ENCODE peak calls at places on chromosomes 11 and 22, in seven cellular contexts. U, O, C, Q, I, J and L are unnamed samples. For H3K27me3, the result is how much of the 10 kb centered on the place peaks cover.

GRCh38 chr11:116244889-116245288 is 527.9 kb downstream of the BUD13 start:
- DNase-seq in U (no peak), O (no peak), C (no peak), Q (no peak), I (no peak), J (no peak), L (no peak)

GRCh38 chr11:17734986-17735822 is 623 bp downstream of the KCNC1 start:
- DNase-seq in U (peak), O (peak), C (peak), Q (peak), I (no peak), J (peak), L (no peak)

GRCh38 chr11:114058026-114058706 is 1.3 kb upstream of the ZBTB16 start:
- DNase-seq in U (no peak), O (no peak), C (no peak), Q (no peak), I (no peak), J (peak), L (no peak)

GRCh38 chr22:39318507-39319283 is 728 bp downstream of the RPL3 start:
- DNase-seq in U (no peak), O (no peak), C (peak), Q (peak), I (no peak), J (no peak), L (no peak)

GRCh38 chr11:100681064-100681502 is 6.0 kb upstream of the ARHGAP42 start:
- DNase-seq in U (peak), O (peak), C (peak), Q (peak), I (no peak), J (peak), L (no peak)

GRCh38 chr11:44893250-44894216 is 57.1 kb downstream of the TP53I11 start:
- DNase-seq in U (no peak), O (no peak), C (no peak), Q (no peak), I (no peak), J (no peak), L (no peak)

GRCh38 chr11:78208257-78209165 is 19.8 kb downstream of the USP35 start:
- DNase-seq in U (no peak), O (no peak), C (no peak), Q (no peak), I (no peak), J (no peak), L (no peak)

GRCh38 chr11:36346562-36347383 is 50.7 kb downstream of the PRR5L start:
- DNase-seq in U (no peak), O (no peak), C (no peak), Q (no peak), I (no peak), J (no peak), L (no peak)

GRCh38 chr11:46513934-46514342 is 79.9 kb downstream of the AMBRA1 start:
- DNase-seq in U (no peak), O (peak), C (no peak), Q (peak), I (no peak), J (no peak), L (no peak)

GRCh38 chr11:2390871-2391662 is 9.5 kb upstream of the TSSC4 start:
- DNase-seq in U (no peak), O (peak), C (peak), Q (peak), I (no peak), J (no peak), L (no peak)

GRCh38 chr11:21426931-21427330 is 757.5 kb downstream of the NELL1 start:
- DNase-seq in U (no peak), O (no peak), C (no peak), Q (no peak), I (no peak), J (no peak), L (no peak)

GRCh38 chr11:67416416-67417335 is 1.2 kb downstream of the CARNS1 start:
- DNase-seq in U (peak), O (no peak), C (no peak), Q (no peak), I (peak), J (no peak), L (no peak)

GRCh38 chr11:65651589-65652510 is 10.9 kb downstream of the RELA start:
- DNase-seq in U (no peak), O (peak), C (no peak), Q (peak), I (no peak), J (peak), L (no peak)

GRCh38 chr22:26648011-26648497 is 9.3 kb upstream of the MIAT start:
- DNase-seq in U (peak), O (no peak), C (no peak), Q (peak), I (no peak), J (peak), L (no peak)

GRCh38 chr11:119357069-119357468 is 10.6 kb upstream of the MFRP start:
- DNase-seq in U (no peak), O (no peak), C (no peak), Q (no peak), I (no peak), J (no peak), L (no peak)

GRCh38 chr11:93054881-93055280 is 85.4 kb downstream of the MTNR1B start:
- DNase-seq in U (no peak), O (peak), C (peak), Q (no peak), I (no peak), J (no peak), L (peak)

GRCh38 chr22:40243891-40244290 is 66.2 kb downstream of the TNRC6B start:
- DNase-seq in U (peak), O (no peak), C (no peak), Q (no peak), I (no peak), J (no peak), L (no peak)

GRCh38 chr11:15901046-15901445 is 455.3 kb downstream of the SOX6 start:
- DNase-seq in U (no peak), O (no peak), C (no peak), Q (no peak), I (no peak), J (peak), L (no peak)

GRCh38 chr11:91560434-91560833 is 664.2 kb upstream of the FAT3 start:
- DNase-seq in U (no peak), O (no peak), C (no peak), Q (no peak), I (no peak), J (no peak), L (no peak)

GRCh38 chr11:118623291-118623655 is 15.9 kb downstream of the PHLDB1 start:
- DNase-seq in U (no peak), O (peak), C (no peak), Q (no peak), I (no peak), J (no peak), L (no peak)

GRCh38 chr22:48234011-48234410 is 1471.6 kb downstream of the TBC1D22A start:
- DNase-seq in U (no peak), O (no peak), C (no peak), Q (no peak), I (no peak), J (peak), L (no peak)

GRCh38 chr22:32469799-32470212 is 4.8 kb upstream of the FBXO7 start:
- DNase-seq in U (no peak), O (peak), C (peak), Q (peak), I (no peak), J (no peak), L (peak)

GRCh38 chr11:31875861-31876625 is 64.9 kb upstream of the PAX6 start:
- DNase-seq in U (no peak), O (peak), C (no peak), Q (no peak), I (no peak), J (peak), L (no peak)

GRCh38 chr11:1298695-1299492 is 10.5 kb downstream of the TOLLIP start:
- DNase-seq in U (peak), O (peak), C (no peak), Q (peak), I (no peak), J (peak), L (peak)

GRCh38 chr22:46574438-46574992 is 37.1 kb upstream of the CELSR1 start:
- DNase-seq in U (no peak), O (no peak), C (no peak), Q (peak), I (no peak), J (no peak), L (no peak)

GRCh38 chr11:13045734-13046133 is 36.6 kb downstream of the RASSF10 start:
- DNase-seq in U (no peak), O (no peak), C (no peak), Q (no peak), I (no peak), J (no peak), L (no peak)

GRCh38 chr11:130163346-130164220 is 4.0 kb downstream of the ST14 start:
- DNase-seq in U (peak), O (no peak), C (no peak), Q (peak), I (no peak), J (no peak), L (no peak)

GRCh38 chr22:27244328-27244727 is 557.2 kb downstream of the MN1 start:
- DNase-seq in U (no peak), O (no peak), C (no peak), Q (no peak), I (no peak), J (no peak), L (no peak)

GRCh38 chr22:30212363-30212995 is 34.1 kb downstream of the LIF start:
- DNase-seq in U (peak), O (peak), C (peak), Q (peak), I (no peak), J (no peak), L (peak)

GRCh38 chr11:100908746-100909145 is 220.9 kb downstream of the PGR start:
- DNase-seq in U (no peak), O (peak), C (peak), Q (no peak), I (no peak), J (no peak), L (no peak)

GRCh38 chr11:122659676-122660571 is 4.4 kb downstream of the UBASH3B start:
- DNase-seq in U (no peak), O (no peak), C (no peak), Q (no peak), I (no peak), J (no peak), L (no peak)

GRCh38 chr22:33529424-33530113 is 390.7 kb downstream of the LARGE1 start:
- DNase-seq in U (no peak), O (peak), C (peak), Q (no peak), I (no peak), J (no peak), L (no peak)

GRCh38 chr11:62124186-62125113 is 639 bp downstream of the INCENP start:
- DNase-seq in U (peak), O (peak), C (peak), Q (peak), I (no peak), J (peak), L (no peak)

GRCh38 chr11:2612884-2613571 is 86.8 kb downstream of the KCNQ1OT1 start:
- DNase-seq in U (no peak), O (no peak), C (no peak), Q (no peak), I (no peak), J (no peak), L (no peak)

GRCh38 chr11:118691926-118692830 is 12.7 kb upstream of the TREH start:
- DNase-seq in U (peak), O (peak), C (peak), Q (peak), I (no peak), J (peak), L (no peak)

GRCh38 chr22:24190159-24190540 is 8.9 kb downstream of the SUSD2 start:
- DNase-seq in U (no peak), O (no peak), C (no peak), Q (no peak), I (no peak), J (no peak), L (no peak)

GRCh38 chr22:24190566-24191208 is 9.4 kb downstream of the SUSD2 start:
- DNase-seq in U (no peak), O (no peak), C (no peak), Q (no peak), I (no peak), J (no peak), L (no peak)

GRCh38 chr22:24191893-24192292 is 10.6 kb downstream of the SUSD2 start:
- DNase-seq in U (no peak), O (no peak), C (no peak), Q (no peak), I (no peak), J (no peak), L (no peak)

GRCh38 chr22:24189249-24190158 is 8.2 kb downstream of the SUSD2 start:
- DNase-seq in U (peak), O (no peak), C (peak), Q (peak), I (no peak), J (peak), L (no peak)

DNA sequence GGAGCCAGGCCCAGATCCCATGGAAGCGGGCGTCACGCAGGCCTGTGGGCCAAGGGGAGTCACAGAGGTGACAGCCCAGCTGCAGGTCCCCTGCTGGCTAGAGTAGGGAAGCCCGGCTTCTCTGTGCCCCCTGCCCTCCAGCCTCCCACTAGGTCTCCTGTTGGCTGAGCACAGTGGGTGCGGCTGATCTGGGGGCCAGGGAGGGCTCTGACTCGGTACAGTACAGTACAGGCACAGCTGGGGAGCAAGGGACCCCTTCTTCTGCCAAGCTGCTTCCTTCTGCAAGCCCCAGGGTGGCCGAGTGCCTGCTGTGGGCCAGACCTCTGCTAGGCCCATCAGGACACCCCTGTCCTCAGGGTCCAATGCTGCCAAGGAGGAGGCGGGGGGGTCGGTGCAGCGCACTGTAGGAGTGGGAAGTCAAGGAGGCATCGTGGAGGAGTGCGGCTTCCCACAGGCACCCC is 10.1 kb downstream of the SUSD2 start:
- DNase-seq in U (no peak), O (no peak), C (no peak), Q (no peak), I (no peak), J (no peak), L (no peak)
- TF ChIP-seq CTCF in U (no peak), O (no peak), C (no peak), Q (no peak), I (peak), J (peak), L (no peak)

GRCh38 chr11:14637868-14638409 is 5.7 kb upstream of the PDE3B start:
- DNase-seq in U (no peak), O (no peak), C (no peak), Q (no peak), I (no peak), J (no peak), L (no peak)

GRCh38 chr11:14634813-14635212 is 8.8 kb upstream of the PDE3B start:
- DNase-seq in U (no peak), O (no peak), C (no peak), Q (no peak), I (no peak), J (no peak), L (no peak)

GRCh38 chr11:14636119-14636518 is 7.5 kb upstream of the PDE3B start:
- DNase-seq in U (peak), O (no peak), C (no peak), Q (no peak), I (no peak), J (no peak), L (no peak)

GRCh38 chr11:14638561-14638960 is 5.0 kb upstream of the PDE3B start:
- DNase-seq in U (peak), O (no peak), C (no peak), Q (peak), I (no peak), J (no peak), L (no peak)

GRCh38 chr11:14635559-14635958 is 8.0 kb upstream of the PDE3B start:
- DNase-seq in U (no peak), O (no peak), C (no peak), Q (no peak), I (no peak), J (no peak), L (no peak)
- H3K4me3 ChIP-seq in U (no peak), O (no peak), C (no peak), Q (no peak), I (no peak), J (no peak), L (no peak)

DNA sequence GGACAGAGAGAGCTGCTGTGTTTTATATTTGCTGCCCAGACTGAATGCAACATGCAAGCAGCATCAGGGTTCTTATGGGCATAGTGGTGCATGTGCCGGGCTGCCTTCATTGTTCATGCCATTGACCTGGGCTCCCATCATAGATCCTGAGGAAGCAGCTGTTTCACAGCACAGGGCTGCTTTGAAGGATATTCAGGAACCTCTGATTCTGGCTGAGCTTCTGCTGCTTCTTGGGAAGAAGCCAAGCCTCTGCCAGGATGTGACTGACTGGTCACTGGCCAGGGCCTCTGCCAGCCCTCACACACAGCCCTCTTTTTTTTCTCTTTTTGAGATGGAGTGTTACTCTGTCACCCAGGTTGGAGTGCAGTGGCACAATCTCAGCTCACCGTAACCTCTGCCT is 43.3 kb downstream of the CYB5R2 start:
- DNase-seq in U (no peak), O (no peak), C (no peak), Q (no peak), I (no peak), J (no peak), L (no peak)
- H3K27me3 ChIP-seq in U (under half), O (under half), C (under half), Q (under half), I (under half), J (under half), L (under half)

GRCh38 chr11:35143509-35144102 is 4.6 kb downstream of the CD44 start:
- DNase-seq in U (no peak), O (no peak), C (no peak), Q (no peak), I (no peak), J (no peak), L (no peak)

GRCh38 chr11:35142481-35143207 is 3.7 kb downstream of the CD44 start:
- DNase-seq in U (no peak), O (peak), C (peak), Q (peak), I (no peak), J (peak), L (peak)

GRCh38 chr11:35145249-35145648 is 6.3 kb downstream of the CD44 start:
- DNase-seq in U (peak), O (peak), C (peak), Q (peak), I (no peak), J (no peak), L (no peak)

GRCh38 chr11:35144811-35145210 is 5.8 kb downstream of the CD44 start:
- DNase-seq in U (peak), O (peak), C (peak), Q (no peak), I (no peak), J (no peak), L (no peak)

DNA sequence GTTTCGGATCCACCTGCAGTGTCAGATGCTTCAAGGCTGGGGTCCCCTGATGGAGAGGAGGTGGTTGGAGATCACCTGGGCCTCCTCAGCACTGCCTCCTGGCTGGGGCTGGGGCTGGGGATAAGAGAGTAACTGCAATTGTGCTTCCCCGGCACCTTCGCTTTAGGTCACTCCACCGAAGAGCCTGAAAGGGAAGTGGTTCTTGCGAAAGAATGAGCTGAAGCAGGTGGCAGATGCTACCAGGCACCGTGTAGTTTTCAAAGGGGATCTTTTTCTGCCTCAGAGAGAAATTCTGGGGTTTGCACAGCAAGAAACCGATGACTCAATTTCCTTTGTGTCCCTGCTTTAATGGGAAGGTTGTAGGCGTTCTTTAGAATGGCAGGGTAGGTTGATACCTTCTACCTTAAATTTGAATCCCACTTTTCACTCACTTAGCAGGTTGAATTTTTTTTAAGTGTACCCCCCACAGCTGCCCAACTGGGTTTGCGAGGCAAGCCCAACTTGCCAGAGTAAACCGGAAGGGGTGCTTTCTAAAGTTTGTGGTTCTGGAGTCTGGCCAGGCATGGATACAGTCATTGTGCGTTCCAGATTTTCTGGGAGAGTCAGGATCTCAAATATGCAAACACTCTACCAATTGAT is 5.3 kb downstream of the CD44 start:
- DNase-seq in U (peak), O (peak), C (peak), Q (peak), I (no peak), J (no peak), L (no peak)
- TF ChIP-seq CTCF in U (no peak), O (no peak), C (no peak), Q (no peak), I (no peak), J (no peak), L (no peak)